ENCODE peak calls at places on chromosomes 16 and 17, in ten cellular contexts. One of them, this sample, is unnamed.

GRCh38 chr16:50299508-50300105 is 33.3 kb downstream of the ADCY7 start:
- DNase-seq in mammary epithelial cell: no peak
- DNase-seq in Peyer's patch: no peak
- DNase-seq in cardiac muscle cell: no peak
- DNase-seq in mucosa of descending colon: no peak
- DNase-seq in BJ: no peak
- DNase-seq in AG09309: no peak
- DNase-seq in esophagus muscularis mucosa: no peak
- DNase-seq in neural progenitor cell: no peak
- DNase-seq in esophagus squamous epithelium: no peak
- DNase-seq in this sample: no peak

GRCh38 chr17:76467809-76468633 is 618 bp downstream of the AANAT start:
- DNase-seq in mammary epithelial cell: no peak
- DNase-seq in Peyer's patch: no peak
- DNase-seq in cardiac muscle cell: no peak
- DNase-seq in mucosa of descending colon: no peak
- DNase-seq in BJ: no peak
- DNase-seq in AG09309: no peak
- DNase-seq in esophagus muscularis mucosa: no peak
- DNase-seq in neural progenitor cell: no peak
- DNase-seq in esophagus squamous epithelium: no peak
- DNase-seq in this sample: no peak

GRCh38 chr17:46818319-46818928 is at the start of gene WNT3:
- DNase-seq in mammary epithelial cell: no peak
- DNase-seq in Peyer's patch: no peak
- DNase-seq in cardiac muscle cell: peak; percentile 36
- DNase-seq in mucosa of descending colon: peak; percentile 17
- DNase-seq in BJ: no peak
- DNase-seq in AG09309: no peak
- DNase-seq in esophagus muscularis mucosa: no peak
- DNase-seq in neural progenitor cell: peak; percentile 82
- DNase-seq in esophagus squamous epithelium: no peak
- DNase-seq in this sample: no peak

GRCh38 chr17:81002013-81002384 is 10.4 kb downstream of the CHMP6 start:
- DNase-seq in mammary epithelial cell: no peak
- DNase-seq in Peyer's patch: peak; percentile 46
- DNase-seq in cardiac muscle cell: no peak
- DNase-seq in mucosa of descending colon: peak; percentile 21
- DNase-seq in BJ: no peak
- DNase-seq in AG09309: no peak
- DNase-seq in esophagus muscularis mucosa: no peak
- DNase-seq in neural progenitor cell: no peak
- DNase-seq in esophagus squamous epithelium: no peak
- DNase-seq in this sample: no peak

GRCh38 chr16:23482778-23483177 is 27.5 kb downstream of the GGA2 start:
- DNase-seq in mammary epithelial cell: no peak
- DNase-seq in Peyer's patch: no peak
- DNase-seq in cardiac muscle cell: no peak
- DNase-seq in mucosa of descending colon: no peak
- DNase-seq in BJ: no peak
- DNase-seq in AG09309: no peak
- DNase-seq in esophagus muscularis mucosa: no peak
- DNase-seq in neural progenitor cell: no peak
- DNase-seq in esophagus squamous epithelium: no peak
- DNase-seq in this sample: no peak

GRCh38 chr17:35170968-35171771 is 23.0 kb downstream of the SLC35G3 start:
- DNase-seq in mammary epithelial cell: peak; percentile 17
- DNase-seq in Peyer's patch: no peak
- DNase-seq in cardiac muscle cell: no peak
- DNase-seq in mucosa of descending colon: no peak
- DNase-seq in BJ: no peak
- DNase-seq in AG09309: no peak
- DNase-seq in esophagus muscularis mucosa: no peak
- DNase-seq in neural progenitor cell: no peak
- DNase-seq in esophagus squamous epithelium: no peak
- DNase-seq in this sample: no peak

GRCh38 chr16:30797670-30798309 is 10.8 kb upstream of the ZNF629 start:
- DNase-seq in mammary epithelial cell: no peak
- DNase-seq in Peyer's patch: no peak
- DNase-seq in cardiac muscle cell: no peak
- DNase-seq in mucosa of descending colon: no peak
- DNase-seq in BJ: no peak
- DNase-seq in AG09309: no peak
- DNase-seq in esophagus muscularis mucosa: no peak
- DNase-seq in neural progenitor cell: peak; percentile 33
- DNase-seq in esophagus squamous epithelium: no peak
- DNase-seq in this sample: no peak

GRCh38 chr17:31297090-31297489 is at the start of gene OMG:
- DNase-seq in mammary epithelial cell: no peak
- DNase-seq in Peyer's patch: no peak
- DNase-seq in cardiac muscle cell: peak; percentile 0
- DNase-seq in mucosa of descending colon: no peak
- DNase-seq in BJ: no peak
- DNase-seq in AG09309: no peak
- DNase-seq in esophagus muscularis mucosa: no peak
- DNase-seq in neural progenitor cell: peak; percentile 30
- DNase-seq in esophagus squamous epithelium: no peak
- DNase-seq in this sample: no peak

GRCh38 chr17:74690409-74690825 is 22.3 kb downstream of the CD300LF start:
- DNase-seq in mammary epithelial cell: no peak
- DNase-seq in Peyer's patch: no peak
- DNase-seq in cardiac muscle cell: peak; percentile 28
- DNase-seq in mucosa of descending colon: peak; percentile 23
- DNase-seq in BJ: no peak
- DNase-seq in AG09309: no peak
- DNase-seq in esophagus muscularis mucosa: no peak
- DNase-seq in neural progenitor cell: no peak
- DNase-seq in esophagus squamous epithelium: no peak
- DNase-seq in this sample: no peak

GRCh38 chr17:74682442-74683190 is 30.1 kb downstream of the CD300LF start:
- DNase-seq in mammary epithelial cell: no peak
- DNase-seq in Peyer's patch: no peak
- DNase-seq in cardiac muscle cell: no peak
- DNase-seq in mucosa of descending colon: no peak
- DNase-seq in BJ: no peak
- DNase-seq in AG09309: no peak
- DNase-seq in esophagus muscularis mucosa: no peak
- DNase-seq in neural progenitor cell: no peak
- DNase-seq in esophagus squamous epithelium: no peak
- DNase-seq in this sample: no peak

GRCh38 chr17:74682028-74682427 is 30.7 kb downstream of the CD300LF start:
- DNase-seq in mammary epithelial cell: no peak
- DNase-seq in Peyer's patch: no peak
- DNase-seq in cardiac muscle cell: no peak
- DNase-seq in mucosa of descending colon: no peak
- DNase-seq in BJ: no peak
- DNase-seq in AG09309: no peak
- DNase-seq in esophagus muscularis mucosa: no peak
- DNase-seq in neural progenitor cell: no peak
- DNase-seq in esophagus squamous epithelium: no peak
- DNase-seq in this sample: no peak

GRCh38 chr17:74691151-74691550 is 21.6 kb downstream of the CD300LF start:
- DNase-seq in mammary epithelial cell: no peak
- DNase-seq in Peyer's patch: no peak
- DNase-seq in cardiac muscle cell: no peak
- DNase-seq in mucosa of descending colon: no peak
- DNase-seq in BJ: no peak
- DNase-seq in AG09309: no peak
- DNase-seq in esophagus muscularis mucosa: no peak
- DNase-seq in neural progenitor cell: no peak
- DNase-seq in esophagus squamous epithelium: no peak
- DNase-seq in this sample: no peak

DNA sequence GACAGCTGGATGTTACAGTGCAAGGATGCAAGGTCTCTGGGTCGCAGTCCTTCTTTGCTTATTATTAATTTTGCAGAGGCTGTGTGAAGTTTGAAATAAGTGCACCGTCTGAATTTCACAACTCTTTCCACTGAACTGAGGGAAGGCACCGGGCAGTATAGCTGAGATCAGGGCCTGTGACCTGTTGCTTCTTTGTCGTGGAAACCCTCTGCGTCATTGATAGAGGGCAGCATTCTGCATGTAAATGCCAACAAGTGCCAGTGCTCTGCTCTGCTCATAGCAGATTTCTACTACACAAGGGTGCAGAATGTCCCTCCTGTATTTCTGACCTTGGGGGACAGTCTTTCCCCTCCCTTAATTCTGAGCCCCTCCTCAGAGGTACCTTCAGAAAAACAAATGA is 26.0 kb downstream of the CD300LF start:
- DNase-seq in mammary epithelial cell: no peak
- DNase-seq in Peyer's patch: no peak
- DNase-seq in cardiac muscle cell: no peak
- DNase-seq in mucosa of descending colon: no peak
- DNase-seq in BJ: no peak
- DNase-seq in AG09309: no peak
- DNase-seq in esophagus muscularis mucosa: no peak
- DNase-seq in neural progenitor cell: no peak
- DNase-seq in esophagus squamous epithelium: no peak
- DNase-seq in this sample: no peak
- TF ChIP-seq CTCF in mammary epithelial cell: no peak
- TF ChIP-seq CTCF in Peyer's patch: no peak
- TF ChIP-seq CTCF in cardiac muscle cell: no peak
- TF ChIP-seq CTCF in mucosa of descending colon: no peak
- TF ChIP-seq CTCF in BJ: no peak
- TF ChIP-seq CTCF in AG09309: no peak
- TF ChIP-seq CTCF in esophagus muscularis mucosa: no peak
- TF ChIP-seq CTCF in neural progenitor cell: no peak
- TF ChIP-seq CTCF in esophagus squamous epithelium: no peak
- TF ChIP-seq CTCF in this sample: no peak

DNA sequence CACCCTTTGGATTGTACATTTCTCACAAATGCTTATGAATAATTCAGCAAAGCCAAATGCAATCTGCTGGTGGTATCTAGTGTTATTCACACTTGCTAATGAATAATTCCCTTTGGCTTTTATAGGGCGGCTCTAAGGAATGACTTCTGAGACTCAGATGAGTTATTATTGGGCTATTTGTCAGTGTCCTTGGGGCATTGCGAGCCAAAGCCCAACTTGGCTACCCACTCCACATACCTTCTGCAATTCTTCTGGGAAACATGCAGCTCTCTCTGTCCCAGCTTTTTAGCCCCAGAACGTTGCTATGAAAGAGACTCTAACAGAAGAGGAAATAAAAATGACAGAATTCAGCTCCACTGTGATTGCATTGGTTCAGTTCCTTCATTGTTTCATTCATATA is 41.2 kb downstream of the FTO start:
- DNase-seq in mammary epithelial cell: peak; percentile 70
- DNase-seq in Peyer's patch: no peak
- DNase-seq in cardiac muscle cell: no peak
- DNase-seq in mucosa of descending colon: no peak
- DNase-seq in BJ: peak; percentile 60
- DNase-seq in AG09309: peak; percentile 43
- DNase-seq in esophagus muscularis mucosa: no peak
- DNase-seq in neural progenitor cell: no peak
- DNase-seq in esophagus squamous epithelium: no peak
- DNase-seq in this sample: no peak
- H3K4me3 ChIP-seq in mammary epithelial cell: no peak overlapping the region
- H3K4me3 ChIP-seq in Peyer's patch: no peak overlapping the region
- H3K4me3 ChIP-seq in cardiac muscle cell: no peak overlapping the region
- H3K4me3 ChIP-seq in mucosa of descending colon: no peak overlapping the region
- H3K4me3 ChIP-seq in BJ: no peak overlapping the region
- H3K4me3 ChIP-seq in AG09309: no peak overlapping the region
- H3K4me3 ChIP-seq in esophagus muscularis mucosa: no peak overlapping the region
- H3K4me3 ChIP-seq in neural progenitor cell: no peak overlapping the region
- H3K4me3 ChIP-seq in esophagus squamous epithelium: no peak overlapping the region
- H3K4me3 ChIP-seq in this sample: no peak overlapping the region

GRCh38 chr17:42878123-42878880 is 22.3 kb upstream of the G6PC1 start:
- DNase-seq in mammary epithelial cell: no peak
- DNase-seq in Peyer's patch: peak; percentile 68
- DNase-seq in cardiac muscle cell: no peak
- DNase-seq in mucosa of descending colon: no peak
- DNase-seq in BJ: no peak
- DNase-seq in AG09309: no peak
- DNase-seq in esophagus muscularis mucosa: no peak
- DNase-seq in neural progenitor cell: peak; percentile 75
- DNase-seq in esophagus squamous epithelium: no peak
- DNase-seq in this sample: no peak
- TF ChIP-seq CTCF in mammary epithelial cell: no peak
- TF ChIP-seq CTCF in Peyer's patch: peak; percentile 5
- TF ChIP-seq CTCF in cardiac muscle cell: peak; percentile 6
- TF ChIP-seq CTCF in mucosa of descending colon: no peak
- TF ChIP-seq CTCF in BJ: no peak
- TF ChIP-seq CTCF in AG09309: no peak
- TF ChIP-seq CTCF in esophagus muscularis mucosa: no peak
- TF ChIP-seq CTCF in neural progenitor cell: no peak
- TF ChIP-seq CTCF in esophagus squamous epithelium: no peak
- TF ChIP-seq CTCF in this sample: no peak

DNA sequence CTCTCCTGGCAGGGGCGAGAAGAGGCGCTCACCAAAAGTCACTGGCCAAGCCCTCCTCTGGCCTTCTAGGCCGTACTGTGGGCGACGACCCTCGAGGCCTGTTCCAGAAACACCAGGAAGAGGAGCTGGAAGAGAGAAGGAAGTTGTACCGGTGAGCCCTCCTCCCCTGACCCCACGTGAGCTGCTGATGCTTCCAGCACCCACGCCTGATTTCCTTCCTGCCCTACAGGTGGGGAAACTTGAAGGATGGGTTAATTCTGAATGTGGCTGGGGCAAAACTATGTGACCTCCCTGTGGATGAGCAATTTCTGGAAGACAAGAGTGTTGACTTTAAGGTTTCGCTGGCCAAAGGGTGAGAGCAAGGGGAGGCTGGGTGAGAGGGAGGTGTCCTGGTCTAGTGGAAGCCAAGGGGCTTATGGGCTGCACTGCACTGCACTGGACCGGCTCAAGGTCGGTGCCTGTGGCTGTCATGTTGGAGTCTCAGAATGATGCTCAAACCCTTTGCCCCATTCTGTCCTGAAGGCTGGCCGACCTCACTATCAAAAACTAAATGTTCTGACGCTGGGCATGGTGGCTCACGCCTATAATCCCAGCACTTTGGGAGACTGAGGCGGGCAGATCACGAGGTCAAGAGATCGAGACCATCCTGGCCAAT is 6.2 kb downstream of the C17orf100 start:
- DNase-seq in mammary epithelial cell: no peak
- DNase-seq in Peyer's patch: no peak
- DNase-seq in cardiac muscle cell: no peak
- DNase-seq in mucosa of descending colon: no peak
- DNase-seq in BJ: no peak
- DNase-seq in AG09309: no peak
- DNase-seq in esophagus muscularis mucosa: no peak
- DNase-seq in neural progenitor cell: no peak
- DNase-seq in esophagus squamous epithelium: no peak
- DNase-seq in this sample: no peak
- H3K4me3 ChIP-seq in mammary epithelial cell: no peak overlapping the region
- H3K4me3 ChIP-seq in Peyer's patch: peak overlapping the region; percentile 27
- H3K4me3 ChIP-seq in cardiac muscle cell: no peak overlapping the region
- H3K4me3 ChIP-seq in mucosa of descending colon: no peak overlapping the region
- H3K4me3 ChIP-seq in BJ: no peak overlapping the region
- H3K4me3 ChIP-seq in AG09309: no peak overlapping the region
- H3K4me3 ChIP-seq in esophagus muscularis mucosa: no peak overlapping the region
- H3K4me3 ChIP-seq in neural progenitor cell: peak overlapping the region; percentile 44
- H3K4me3 ChIP-seq in esophagus squamous epithelium: no peak overlapping the region
- H3K4me3 ChIP-seq in this sample: peak overlapping the region; percentile 66